ENCODE peak calls at places on chromosomes 2 and 18, in four cellular contexts. One of them, this sample, is unnamed.

GRCh38 chr2:232231514-232231913 is 147.0 kb upstream of the ALPP start:
- DNase-seq in IMR-90: no peak
- DNase-seq in mesendoderm: no peak
- DNase-seq in H1: peak
- DNase-seq in this sample: no peak

GRCh38 chr2:85801871-85802270 is 48.1 kb downstream of the ATOH8 start:
- DNase-seq in H1: no peak
- DNase-seq in mesendoderm: no peak
- DNase-seq in IMR-90: no peak
- DNase-seq in this sample: no peak

GRCh38 chr18:59571953-59572352 is 125.3 kb downstream of the CCBE1 start:
- DNase-seq in IMR-90: no peak
- DNase-seq in mesendoderm: no peak
- DNase-seq in H1: no peak
- DNase-seq in this sample: no peak

GRCh38 chr2:42195559-42195958 is 26.4 kb downstream of the EML4 start:
- DNase-seq in H1: no peak
- DNase-seq in IMR-90: peak
- DNase-seq in mesendoderm: no peak
- DNase-seq in this sample: peak

GRCh38 chr2:1231664-1232063 is 181.6 kb upstream of the TPO start:
- DNase-seq in H1: no peak
- DNase-seq in IMR-90: no peak
- DNase-seq in mesendoderm: no peak
- DNase-seq in this sample: no peak

GRCh38 chr2:207230261-207231105 is 64.7 kb upstream of the KLF7 start:
- DNase-seq in H1: peak
- DNase-seq in mesendoderm: peak
- DNase-seq in IMR-90: no peak
- DNase-seq in this sample: no peak

GRCh38 chr18:74899554-74899953 is 301.9 kb downstream of the ZNF407 start:
- DNase-seq in mesendoderm: no peak
- DNase-seq in IMR-90: no peak
- DNase-seq in H1: no peak
- DNase-seq in this sample: no peak

GRCh38 chr2:84697895-84698294 is 181.6 kb downstream of the DNAH6 start:
- DNase-seq in mesendoderm: peak
- DNase-seq in IMR-90: no peak
- DNase-seq in H1: no peak
- DNase-seq in this sample: no peak

GRCh38 chr18:7897119-7897518 is 330.0 kb downstream of the PTPRM start:
- DNase-seq in IMR-90: no peak
- DNase-seq in mesendoderm: no peak
- DNase-seq in H1: no peak
- DNase-seq in this sample: no peak

GRCh38 chr2:102122115-102122514 is 20.4 kb upstream of the IL1R1 start:
- DNase-seq in H1: no peak
- DNase-seq in mesendoderm: no peak
- DNase-seq in IMR-90: peak
- DNase-seq in this sample: peak

GRCh38 chr2:164937864-164938401 is 17.4 kb downstream of the SLC38A11 start:
- DNase-seq in H1: no peak
- DNase-seq in mesendoderm: peak
- DNase-seq in IMR-90: no peak
- DNase-seq in this sample: peak

GRCh38 chr2:227125506-227125905 is 38.5 kb downstream of the COL4A4 start:
- DNase-seq in IMR-90: no peak
- DNase-seq in mesendoderm: peak
- DNase-seq in H1: peak
- DNase-seq in this sample: no peak

GRCh38 chr2:65587779-65588178 is 155.4 kb upstream of the SPRED2 start:
- DNase-seq in H1: no peak
- DNase-seq in mesendoderm: no peak
- DNase-seq in IMR-90: no peak
- DNase-seq in this sample: no peak
- H3K23ac ChIP-seq in H1: no peak
- H3K23ac ChIP-seq in mesendoderm: no peak
- H3K23ac ChIP-seq in IMR-90: no peak
- H3K23ac ChIP-seq in this sample: no peak

GRCh38 chr18:48831802-48832201 is 119.0 kb downstream of the SMAD7 start:
- DNase-seq in IMR-90: no peak
- DNase-seq in mesendoderm: no peak
- DNase-seq in H1: no peak
- DNase-seq in this sample: no peak

GRCh38 chr18:48833701-48834394 is 116.9 kb downstream of the SMAD7 start:
- DNase-seq in mesendoderm: no peak
- DNase-seq in H1: no peak
- DNase-seq in IMR-90: peak
- DNase-seq in this sample: peak

GRCh38 chr18:48834421-48835011 is 116.2 kb downstream of the SMAD7 start:
- DNase-seq in IMR-90: peak
- DNase-seq in H1: no peak
- DNase-seq in mesendoderm: peak
- DNase-seq in this sample: peak

GRCh38 chr18:48831113-48831759 is 119.5 kb downstream of the SMAD7 start:
- DNase-seq in mesendoderm: no peak
- DNase-seq in IMR-90: no peak
- DNase-seq in H1: peak
- DNase-seq in this sample: no peak

DNA sequence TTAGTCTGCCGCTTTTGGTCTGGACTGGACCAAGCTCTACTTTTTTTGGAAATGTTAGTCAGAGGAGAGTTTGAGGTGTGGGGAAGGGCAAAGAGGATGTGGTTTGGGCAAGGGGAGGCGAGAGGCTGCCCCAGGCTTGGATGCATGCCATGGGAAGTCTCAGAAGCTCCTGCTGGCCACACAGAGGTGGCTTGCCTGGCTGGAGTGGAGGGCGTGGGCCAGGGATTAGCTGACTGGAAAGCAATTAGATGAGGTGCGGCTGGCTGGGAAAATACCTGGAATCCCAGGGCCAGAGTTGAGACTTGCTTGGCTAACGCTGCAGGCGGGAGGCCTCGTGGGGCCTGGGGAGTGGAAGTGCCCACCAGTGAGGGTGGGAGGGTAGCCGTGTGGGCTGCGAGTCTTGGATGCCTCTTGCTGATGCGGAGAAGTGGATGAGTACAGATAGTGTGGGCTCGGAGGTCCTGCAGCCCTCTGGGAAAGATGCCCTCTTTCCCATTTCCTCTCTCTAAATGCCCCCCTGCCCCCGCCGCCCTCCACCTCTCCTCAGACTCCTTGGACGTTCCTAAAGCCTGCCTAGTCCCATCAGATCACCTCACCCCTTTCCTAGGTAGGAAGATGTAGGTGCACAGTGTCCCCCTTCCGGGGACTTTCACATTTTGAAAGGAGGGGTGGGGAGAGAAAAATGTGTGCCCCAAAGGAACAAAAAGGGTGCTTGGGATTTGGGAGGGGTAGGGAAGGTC is 117.6 kb downstream of the SMAD7 start:
- DNase-seq in H1: peak
- DNase-seq in mesendoderm: peak
- DNase-seq in IMR-90: peak
- DNase-seq in this sample: peak
- H3K18ac ChIP-seq in H1: no peak
- H3K18ac ChIP-seq in mesendoderm: peak
- H3K18ac ChIP-seq in IMR-90: no peak
- H3K18ac ChIP-seq in this sample: peak

GRCh38 chr2:144369416-144369815 is 150.5 kb downstream of the ZEB2 start:
- DNase-seq in mesendoderm: no peak
- DNase-seq in IMR-90: no peak
- DNase-seq in H1: no peak
- DNase-seq in this sample: no peak
- H2AK5ac ChIP-seq in mesendoderm: no peak
- H2AK5ac ChIP-seq in IMR-90: no peak
- H2AK5ac ChIP-seq in H1: no peak
- H2AK5ac ChIP-seq in this sample: no peak

DNA sequence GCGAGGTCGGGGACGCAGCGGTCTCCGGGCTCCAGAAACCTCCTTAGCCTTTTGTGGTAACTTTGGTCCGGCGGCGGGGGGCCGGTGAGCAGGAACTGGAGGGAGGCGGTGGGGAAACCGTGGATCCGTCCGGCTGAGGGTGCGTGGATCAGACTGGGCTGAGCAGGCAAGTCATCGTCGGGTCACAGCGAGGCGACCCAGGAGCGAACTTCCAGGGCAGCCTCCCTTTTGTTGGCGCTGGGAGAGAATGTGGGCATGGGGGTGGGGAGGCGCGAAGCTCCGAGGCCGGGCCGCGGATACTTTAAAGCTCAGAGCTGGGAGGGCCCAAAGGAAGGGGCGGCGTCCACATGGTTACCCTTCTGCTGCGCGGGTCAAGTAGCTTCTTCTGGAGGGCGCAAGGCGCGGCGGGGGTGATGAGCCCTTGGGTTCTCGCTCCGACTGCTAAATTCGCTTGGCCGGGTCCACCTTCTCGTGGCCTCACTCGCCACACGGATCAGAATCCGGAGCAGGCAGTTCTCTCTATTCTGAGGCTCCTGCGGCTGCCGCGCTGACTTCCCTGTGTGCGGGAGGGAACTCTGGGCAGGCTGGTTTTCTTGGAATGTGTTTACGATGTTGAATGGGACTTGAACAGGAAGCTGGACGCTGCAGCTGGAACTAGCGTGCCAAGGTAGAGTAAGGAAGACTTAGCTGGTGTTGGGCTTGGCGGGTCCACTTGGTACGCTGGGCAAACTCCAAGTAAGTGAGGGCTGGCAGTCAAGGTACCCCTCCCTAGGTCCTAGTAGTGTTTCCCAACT is 969 bp downstream of the GULP1 start:
- DNase-seq in IMR-90: peak
- DNase-seq in mesendoderm: peak
- DNase-seq in H1: peak
- DNase-seq in this sample: peak
- H3K23ac ChIP-seq in IMR-90: peak
- H3K23ac ChIP-seq in mesendoderm: no peak
- H3K23ac ChIP-seq in H1: no peak
- H3K23ac ChIP-seq in this sample: peak

DNA sequence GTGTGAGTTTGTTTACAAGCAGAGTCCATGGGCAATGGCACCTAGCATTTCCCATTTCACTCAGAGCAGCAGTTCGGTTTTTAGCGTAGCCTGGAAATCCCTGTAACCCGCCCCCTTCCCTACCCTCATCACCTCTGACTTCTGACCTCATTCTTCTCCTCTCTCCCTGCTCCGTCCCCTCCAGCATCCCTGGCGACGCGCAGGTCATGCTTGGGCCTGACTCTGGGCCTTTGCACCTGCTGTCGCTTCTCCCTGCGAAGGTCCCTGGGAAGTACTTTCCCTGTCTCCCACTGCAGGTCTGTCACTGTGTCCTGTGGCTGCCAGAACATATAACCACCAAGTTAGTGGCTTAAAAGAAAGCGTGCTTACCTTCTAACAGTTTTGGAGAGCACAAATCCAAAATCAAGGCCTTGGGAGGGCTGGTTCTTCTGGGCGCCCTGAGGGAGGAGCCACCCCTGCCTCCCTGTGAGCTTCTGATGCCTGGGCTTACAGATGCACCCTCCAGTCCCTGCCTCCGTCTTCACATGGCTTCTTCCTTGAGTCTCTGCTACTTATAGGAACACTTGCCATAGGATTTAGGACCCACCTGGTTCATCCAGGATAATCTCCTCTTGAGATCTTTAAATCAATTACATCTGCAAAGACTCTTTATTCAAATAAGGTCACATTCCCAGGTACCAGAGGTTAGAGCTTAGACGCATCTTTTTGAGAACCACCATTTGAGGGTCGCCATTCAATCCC is 8.1 kb upstream of the RAB17 start:
- DNase-seq in mesendoderm: no peak
- DNase-seq in IMR-90: no peak
- DNase-seq in H1: no peak
- DNase-seq in this sample: no peak
- H3K18ac ChIP-seq in mesendoderm: no peak
- H3K18ac ChIP-seq in IMR-90: no peak
- H3K18ac ChIP-seq in H1: peak
- H3K18ac ChIP-seq in this sample: no peak

This sample was measured in mesenchymal stem cell.